ENCODE peak calls at places on chromosomes 7 and 10, in ten cellular contexts. One of them, this sample, is unnamed.

GRCh38 chr7:28077616-28078015 is 103.0 kb downstream of the JAZF1 start:
- DNase-seq in psoas muscle: no peak
- DNase-seq in neural progenitor cell: no peak
- DNase-seq in fibroblast of pulmonary artery: no peak
- DNase-seq in neural crest cell: no peak
- DNase-seq in omental fat pad: no peak
- DNase-seq in heart right ventricle: no peak
- DNase-seq in AG04449: no peak
- DNase-seq in cardiac fibroblast: no peak
- DNase-seq in cardiac muscle cell: no peak
- DNase-seq in this sample: no peak

GRCh38 chr7:9029671-9030070 is 596.3 kb downstream of the NXPH1 start:
- DNase-seq in psoas muscle: no peak
- DNase-seq in neural progenitor cell: no peak
- DNase-seq in fibroblast of pulmonary artery: no peak
- DNase-seq in neural crest cell: no peak
- DNase-seq in omental fat pad: no peak
- DNase-seq in heart right ventricle: no peak
- DNase-seq in AG04449: no peak
- DNase-seq in cardiac fibroblast: no peak
- DNase-seq in cardiac muscle cell: no peak
- DNase-seq in this sample: no peak

GRCh38 chr10:63798599-63799498 is 277.6 kb downstream of the REEP3 start:
- DNase-seq in psoas muscle: peak; percentile 37
- DNase-seq in neural progenitor cell: no peak
- DNase-seq in fibroblast of pulmonary artery: peak; percentile 93
- DNase-seq in neural crest cell: no peak
- DNase-seq in omental fat pad: no peak
- DNase-seq in heart right ventricle: peak; percentile 83
- DNase-seq in AG04449: peak; percentile 83
- DNase-seq in cardiac fibroblast: peak; percentile 98
- DNase-seq in cardiac muscle cell: peak; percentile 93
- DNase-seq in this sample: no peak

GRCh38 chr10:49686651-49687050 is 7.2 kb downstream of the C10orf53 start:
- DNase-seq in psoas muscle: no peak
- DNase-seq in neural progenitor cell: no peak
- DNase-seq in fibroblast of pulmonary artery: no peak
- DNase-seq in neural crest cell: no peak
- DNase-seq in omental fat pad: no peak
- DNase-seq in heart right ventricle: no peak
- DNase-seq in AG04449: no peak
- DNase-seq in cardiac fibroblast: no peak
- DNase-seq in cardiac muscle cell: no peak
- DNase-seq in this sample: no peak

GRCh38 chr7:94364816-94365215 is 29.9 kb upstream of the COL1A2 start:
- DNase-seq in psoas muscle: no peak
- DNase-seq in neural progenitor cell: no peak
- DNase-seq in fibroblast of pulmonary artery: no peak
- DNase-seq in neural crest cell: no peak
- DNase-seq in omental fat pad: no peak
- DNase-seq in heart right ventricle: no peak
- DNase-seq in AG04449: no peak
- DNase-seq in cardiac fibroblast: no peak
- DNase-seq in cardiac muscle cell: no peak
- DNase-seq in this sample: no peak

GRCh38 chr10:69474688-69475432 is 23.6 kb downstream of the TSPAN15 start:
- DNase-seq in psoas muscle: no peak
- DNase-seq in neural progenitor cell: no peak
- DNase-seq in fibroblast of pulmonary artery: peak; percentile 67
- DNase-seq in neural crest cell: no peak
- DNase-seq in omental fat pad: no peak
- DNase-seq in heart right ventricle: no peak
- DNase-seq in AG04449: peak; percentile 23
- DNase-seq in cardiac fibroblast: peak; percentile 74
- DNase-seq in cardiac muscle cell: peak; percentile 82
- DNase-seq in this sample: no peak

GRCh38 chr10:107971411-107971810 is 806.9 kb upstream of the SORCS1 start:
- DNase-seq in psoas muscle: no peak
- DNase-seq in neural progenitor cell: no peak
- DNase-seq in fibroblast of pulmonary artery: peak; percentile 56
- DNase-seq in neural crest cell: no peak
- DNase-seq in omental fat pad: no peak
- DNase-seq in heart right ventricle: no peak
- DNase-seq in AG04449: peak; percentile 44
- DNase-seq in cardiac fibroblast: peak; percentile 42
- DNase-seq in cardiac muscle cell: peak; percentile 50
- DNase-seq in this sample: no peak

GRCh38 chr7:27661776-27662489 is 750 bp downstream of the HIBADH start:
- DNase-seq in psoas muscle: peak; percentile 23
- DNase-seq in neural progenitor cell: no peak
- DNase-seq in fibroblast of pulmonary artery: peak; percentile 20
- DNase-seq in neural crest cell: peak; percentile 9
- DNase-seq in omental fat pad: no peak
- DNase-seq in heart right ventricle: no peak
- DNase-seq in AG04449: no peak
- DNase-seq in cardiac fibroblast: peak; percentile 43
- DNase-seq in cardiac muscle cell: peak; percentile 21
- DNase-seq in this sample: no peak

GRCh38 chr7:64945481-64945756 is 42.3 kb downstream of the ZNF273 start:
- DNase-seq in psoas muscle: no peak
- DNase-seq in neural progenitor cell: no peak
- DNase-seq in fibroblast of pulmonary artery: no peak
- DNase-seq in neural crest cell: no peak
- DNase-seq in omental fat pad: no peak
- DNase-seq in heart right ventricle: no peak
- DNase-seq in AG04449: no peak
- DNase-seq in cardiac fibroblast: no peak
- DNase-seq in cardiac muscle cell: no peak
- DNase-seq in this sample: no peak

GRCh38 chr7:64951250-64951848 is 39.5 kb downstream of the ZNF117 start:
- DNase-seq in psoas muscle: no peak
- DNase-seq in neural progenitor cell: peak; percentile 49
- DNase-seq in fibroblast of pulmonary artery: peak; percentile 67
- DNase-seq in neural crest cell: no peak
- DNase-seq in omental fat pad: no peak
- DNase-seq in heart right ventricle: no peak
- DNase-seq in AG04449: peak; percentile 4
- DNase-seq in cardiac fibroblast: peak; percentile 69
- DNase-seq in cardiac muscle cell: peak; percentile 74
- DNase-seq in this sample: no peak

GRCh38 chr7:64945776-64946175 is 42.7 kb downstream of the ZNF273 start:
- DNase-seq in psoas muscle: no peak
- DNase-seq in neural progenitor cell: no peak
- DNase-seq in fibroblast of pulmonary artery: no peak
- DNase-seq in neural crest cell: no peak
- DNase-seq in omental fat pad: no peak
- DNase-seq in heart right ventricle: no peak
- DNase-seq in AG04449: no peak
- DNase-seq in cardiac fibroblast: no peak
- DNase-seq in cardiac muscle cell: no peak
- DNase-seq in this sample: no peak

GRCh38 chr7:64947252-64948000 is 43.4 kb downstream of the ZNF117 start:
- DNase-seq in psoas muscle: no peak
- DNase-seq in neural progenitor cell: peak; percentile 35
- DNase-seq in fibroblast of pulmonary artery: no peak
- DNase-seq in neural crest cell: no peak
- DNase-seq in omental fat pad: no peak
- DNase-seq in heart right ventricle: no peak
- DNase-seq in AG04449: no peak
- DNase-seq in cardiac fibroblast: no peak
- DNase-seq in cardiac muscle cell: no peak
- DNase-seq in this sample: no peak

DNA sequence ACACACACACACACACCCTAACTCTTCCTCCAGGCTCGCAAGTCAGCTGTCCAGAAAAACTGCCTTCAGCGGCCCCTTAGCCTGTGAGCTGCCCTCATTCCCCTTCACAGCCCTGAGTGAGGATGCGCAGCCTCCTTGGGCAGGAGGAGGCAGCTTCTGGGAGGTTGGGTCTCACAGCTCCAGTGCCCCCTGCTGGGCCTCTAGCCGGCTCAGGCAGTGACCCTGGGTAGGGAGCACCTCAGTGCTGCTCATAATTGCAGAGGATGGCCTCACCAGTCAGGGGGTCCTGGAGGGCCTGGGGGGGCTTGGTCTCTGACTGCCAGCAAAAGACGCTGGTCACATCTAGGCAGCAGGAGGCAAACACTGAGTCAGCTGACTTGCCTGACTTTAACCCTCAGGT is 43.7 kb downstream of the ZNF273 start:
- DNase-seq in psoas muscle: no peak
- DNase-seq in neural progenitor cell: peak; percentile 53
- DNase-seq in fibroblast of pulmonary artery: peak; percentile 4
- DNase-seq in neural crest cell: peak; percentile 11
- DNase-seq in omental fat pad: no peak
- DNase-seq in heart right ventricle: no peak
- DNase-seq in AG04449: no peak
- DNase-seq in cardiac fibroblast: no peak
- DNase-seq in cardiac muscle cell: peak; percentile 32
- DNase-seq in this sample: no peak
- TF ChIP-seq CTCF in psoas muscle: peak; percentile 8
- TF ChIP-seq CTCF in neural progenitor cell: peak; percentile 16
- TF ChIP-seq CTCF in fibroblast of pulmonary artery: peak; percentile 15
- TF ChIP-seq CTCF in neural crest cell: peak; percentile 32
- TF ChIP-seq CTCF in omental fat pad: no peak
- TF ChIP-seq CTCF in heart right ventricle: no peak
- TF ChIP-seq CTCF in AG04449: no peak
- TF ChIP-seq CTCF in cardiac fibroblast: peak; percentile 11
- TF ChIP-seq CTCF in cardiac muscle cell: peak; percentile 38
- TF ChIP-seq CTCF in this sample: no peak

GRCh38 chr7:153832160-153832559 is 220.0 kb upstream of the DPP6 start:
- DNase-seq in psoas muscle: no peak
- DNase-seq in neural progenitor cell: no peak
- DNase-seq in fibroblast of pulmonary artery: no peak
- DNase-seq in neural crest cell: no peak
- DNase-seq in omental fat pad: no peak
- DNase-seq in heart right ventricle: no peak
- DNase-seq in AG04449: no peak
- DNase-seq in cardiac fibroblast: no peak
- DNase-seq in cardiac muscle cell: no peak
- DNase-seq in this sample: no peak

GRCh38 chr7:153840861-153841260 is 211.3 kb upstream of the DPP6 start:
- DNase-seq in psoas muscle: no peak
- DNase-seq in neural progenitor cell: no peak
- DNase-seq in fibroblast of pulmonary artery: no peak
- DNase-seq in neural crest cell: no peak
- DNase-seq in omental fat pad: no peak
- DNase-seq in heart right ventricle: no peak
- DNase-seq in AG04449: no peak
- DNase-seq in cardiac fibroblast: no peak
- DNase-seq in cardiac muscle cell: no peak
- DNase-seq in this sample: no peak

GRCh38 chr7:153829523-153829922 is 222.7 kb upstream of the DPP6 start:
- DNase-seq in psoas muscle: no peak
- DNase-seq in neural progenitor cell: no peak
- DNase-seq in fibroblast of pulmonary artery: no peak
- DNase-seq in neural crest cell: no peak
- DNase-seq in omental fat pad: no peak
- DNase-seq in heart right ventricle: no peak
- DNase-seq in AG04449: no peak
- DNase-seq in cardiac fibroblast: no peak
- DNase-seq in cardiac muscle cell: no peak
- DNase-seq in this sample: no peak

GRCh38 chr7:153835712-153836265 is 216.4 kb upstream of the DPP6 start:
- DNase-seq in psoas muscle: no peak
- DNase-seq in neural progenitor cell: no peak
- DNase-seq in fibroblast of pulmonary artery: no peak
- DNase-seq in neural crest cell: no peak
- DNase-seq in omental fat pad: no peak
- DNase-seq in heart right ventricle: no peak
- DNase-seq in AG04449: no peak
- DNase-seq in cardiac fibroblast: no peak
- DNase-seq in cardiac muscle cell: no peak
- DNase-seq in this sample: no peak

DNA sequence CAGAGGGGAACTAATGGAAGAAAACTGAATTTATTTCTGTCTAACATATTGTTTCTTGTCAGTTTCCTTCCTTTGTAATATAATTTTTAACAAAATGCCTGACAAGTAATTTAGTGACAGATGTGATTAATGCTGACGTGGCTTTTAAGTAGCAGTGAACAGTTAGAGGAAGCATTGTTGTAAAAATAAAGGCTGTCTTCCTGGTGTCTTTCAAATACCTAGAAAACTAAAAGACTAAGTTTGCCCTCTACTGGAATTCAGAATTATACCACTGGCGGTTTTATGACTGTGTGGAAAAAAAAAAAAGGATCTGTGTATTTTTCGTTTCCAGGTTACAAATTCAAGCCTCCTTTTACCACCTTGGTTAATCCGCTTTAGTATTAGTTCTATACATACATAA is 217.1 kb upstream of the DPP6 start:
- DNase-seq in psoas muscle: no peak
- DNase-seq in neural progenitor cell: no peak
- DNase-seq in fibroblast of pulmonary artery: no peak
- DNase-seq in neural crest cell: no peak
- DNase-seq in omental fat pad: no peak
- DNase-seq in heart right ventricle: no peak
- DNase-seq in AG04449: no peak
- DNase-seq in cardiac fibroblast: no peak
- DNase-seq in cardiac muscle cell: no peak
- DNase-seq in this sample: no peak
- TF ChIP-seq CTCF in psoas muscle: no peak
- TF ChIP-seq CTCF in neural progenitor cell: peak; percentile 13
- TF ChIP-seq CTCF in fibroblast of pulmonary artery: no peak
- TF ChIP-seq CTCF in neural crest cell: no peak
- TF ChIP-seq CTCF in omental fat pad: no peak
- TF ChIP-seq CTCF in heart right ventricle: no peak
- TF ChIP-seq CTCF in AG04449: no peak
- TF ChIP-seq CTCF in cardiac fibroblast: no peak
- TF ChIP-seq CTCF in cardiac muscle cell: no peak
- TF ChIP-seq CTCF in this sample: no peak

DNA sequence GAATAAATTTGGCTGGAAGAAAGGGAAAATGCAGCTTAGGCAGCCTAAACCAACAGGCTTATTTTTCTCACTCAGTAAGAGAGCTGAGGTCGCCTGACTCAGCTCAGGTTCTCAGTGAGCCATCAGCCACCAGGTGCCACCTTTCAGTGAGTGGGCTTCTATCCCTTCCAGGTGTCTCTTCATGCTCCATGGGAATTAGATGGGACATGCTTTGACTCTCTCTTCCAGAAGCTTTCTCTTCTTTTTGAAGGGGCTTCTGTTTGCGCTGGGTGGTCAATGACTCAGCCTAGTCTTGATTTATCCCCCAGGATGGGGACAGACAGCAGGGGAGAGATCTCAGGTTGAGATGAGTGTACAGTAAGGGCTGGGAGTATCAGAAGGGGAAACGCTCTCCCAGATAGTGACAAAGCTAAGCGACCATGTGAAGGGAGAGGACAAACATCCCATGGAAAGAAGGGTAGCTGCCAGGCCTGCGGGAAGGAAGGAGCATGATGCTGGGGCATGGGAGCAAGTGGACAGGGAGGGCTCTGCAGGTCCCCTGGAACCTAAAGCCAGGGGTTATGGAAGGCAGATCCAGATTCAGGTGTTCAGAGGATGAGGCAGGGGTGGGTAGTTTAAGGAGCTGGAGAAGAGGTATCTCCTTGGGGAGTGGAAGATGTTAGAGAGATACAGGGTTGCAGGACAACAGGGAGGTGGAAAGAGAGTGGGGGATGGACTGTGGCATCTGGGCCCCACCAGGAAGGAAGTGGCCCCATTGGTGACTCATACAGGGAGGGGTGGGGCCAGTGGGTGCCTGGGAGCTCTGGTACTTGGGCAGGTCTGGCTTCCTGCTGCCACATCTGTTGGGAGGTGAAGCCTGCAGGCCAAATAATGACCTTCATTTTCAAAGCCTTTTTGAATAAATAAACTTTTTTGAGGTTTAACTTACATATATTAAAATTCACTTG is 32.5 kb downstream of the OGDH start:
- DNase-seq in psoas muscle: peak; percentile 74
- DNase-seq in neural progenitor cell: no peak
- DNase-seq in fibroblast of pulmonary artery: peak; percentile 79
- DNase-seq in neural crest cell: no peak
- DNase-seq in omental fat pad: no peak
- DNase-seq in heart right ventricle: peak; percentile 54
- DNase-seq in AG04449: no peak
- DNase-seq in cardiac fibroblast: peak; percentile 84
- DNase-seq in cardiac muscle cell: peak; percentile 72
- DNase-seq in this sample: no peak
- TF ChIP-seq CTCF in psoas muscle: no peak
- TF ChIP-seq CTCF in neural progenitor cell: no peak
- TF ChIP-seq CTCF in fibroblast of pulmonary artery: peak; percentile 0
- TF ChIP-seq CTCF in neural crest cell: no peak
- TF ChIP-seq CTCF in omental fat pad: no peak
- TF ChIP-seq CTCF in heart right ventricle: no peak
- TF ChIP-seq CTCF in AG04449: no peak
- TF ChIP-seq CTCF in cardiac fibroblast: no peak
- TF ChIP-seq CTCF in cardiac muscle cell: no peak
- TF ChIP-seq CTCF in this sample: no peak

GRCh38 chr10:121844537-121844936 is 83.3 kb downstream of the ATE1 start:
- DNase-seq in psoas muscle: no peak
- DNase-seq in neural progenitor cell: no peak
- DNase-seq in fibroblast of pulmonary artery: no peak
- DNase-seq in neural crest cell: no peak
- DNase-seq in omental fat pad: no peak
- DNase-seq in heart right ventricle: no peak
- DNase-seq in AG04449: no peak
- DNase-seq in cardiac fibroblast: no peak
- DNase-seq in cardiac muscle cell: no peak
- DNase-seq in this sample: no peak
- TF ChIP-seq CTCF in psoas muscle: no peak
- TF ChIP-seq CTCF in neural progenitor cell: no peak
- TF ChIP-seq CTCF in fibroblast of pulmonary artery: no peak
- TF ChIP-seq CTCF in neural crest cell: no peak
- TF ChIP-seq CTCF in omental fat pad: no peak
- TF ChIP-seq CTCF in heart right ventricle: no peak
- TF ChIP-seq CTCF in AG04449: no peak
- TF ChIP-seq CTCF in cardiac fibroblast: no peak
- TF ChIP-seq CTCF in cardiac muscle cell: no peak
- TF ChIP-seq CTCF in this sample: no peak

This sample was measured in D721Med.